ENCODE peak calls at places on chromosomes 2 and 18, in six cellular contexts. X, U, G, K, O and B are unnamed samples.

GRCh38 chr2:56334622-56335021 is 150.8 kb downstream of the CCDC85A start:
- DNase-seq in X (no peak), U (no peak), G (no peak), K (no peak), O (peak; percentile 6), B (no peak)

GRCh38 chr2:191976436-191976835 is 129.5 kb upstream of the CAVIN2 start:
- DNase-seq in X (no peak), U (no peak), G (no peak), K (peak; percentile 87), O (peak; percentile 76), B (no peak)

GRCh38 chr2:70645733-70646420 is 92.3 kb upstream of the TGFA start:
- DNase-seq in X (peak; percentile 17), U (peak; percentile 53), G (no peak), K (no peak), O (no peak), B (peak; percentile 16)

GRCh38 chr18:8890957-8891464 is 185.7 kb downstream of the MTCL1 start:
- DNase-seq in X (no peak), U (no peak), G (no peak), K (peak; percentile 93), O (peak; percentile 84), B (peak; percentile 14)

GRCh38 chr18:37395138-37395537 is 170.5 kb downstream of the CELF4 start:
- DNase-seq in X (no peak), U (no peak), G (no peak), K (no peak), O (no peak), B (no peak)

GRCh38 chr2:109591236-109591635 is 22.5 kb downstream of the SEPTIN10 start:
- DNase-seq in X (no peak), U (no peak), G (no peak), K (no peak), O (no peak), B (no peak)

GRCh38 chr2:105919826-105920225 is 175.1 kb downstream of the NCK2 start:
- DNase-seq in X (peak; percentile 27), U (peak; percentile 35), G (peak; percentile 61), K (peak; percentile 12), O (peak; percentile 78), B (peak; percentile 9)

GRCh38 chr2:111898703-111899514 is 502 bp downstream of the MERTK start:
- DNase-seq in X (peak; percentile 55), U (peak; percentile 79), G (no peak), K (peak; percentile 19), O (peak; percentile 15), B (no peak)

GRCh38 chr2:111697560-111697959 is 186.4 kb downstream of the ANAPC1 start:
- DNase-seq in X (no peak), U (peak; percentile 45), G (no peak), K (no peak), O (no peak), B (no peak)

GRCh38 chr18:7592305-7593071 is 25.4 kb downstream of the PTPRM start:
- DNase-seq in X (peak; percentile 32), U (no peak), G (no peak), K (no peak), O (no peak), B (peak; percentile 28)

GRCh38 chr2:62467100-62467474 is 38.9 kb downstream of the TMEM17 start:
- DNase-seq in X (no peak), U (no peak), G (no peak), K (no peak), O (no peak), B (no peak)

GRCh38 chr18:8505036-8505435 is 104.2 kb upstream of the RAB12 start:
- DNase-seq in X (no peak), U (no peak), G (no peak), K (no peak), O (no peak), B (no peak)

GRCh38 chr2:196073521-196073920 is 4.9 kb upstream of the DNAH7 start:
- DNase-seq in X (no peak), U (no peak), G (no peak), K (no peak), O (no peak), B (no peak)

GRCh38 chr2:196066794-196067382 is 1.7 kb downstream of the DNAH7 start:
- DNase-seq in X (no peak), U (peak; percentile 59), G (no peak), K (peak; percentile 60), O (peak; percentile 45), B (no peak)

GRCh38 chr2:196063773-196064172 is 4.9 kb downstream of the DNAH7 start:
- DNase-seq in X (no peak), U (no peak), G (no peak), K (no peak), O (no peak), B (no peak)

GRCh38 chr2:196068271-196069209 is at the start of gene DNAH7:
- DNase-seq in X (peak; percentile 90), U (peak; percentile 92), G (peak; percentile 95), K (peak; percentile 85), O (peak; percentile 87), B (peak; percentile 89)
- TF ChIP-seq CTCF in X (peak; percentile 85), U (peak; percentile 90), G (peak; percentile 47), K (peak; percentile 100), O (peak; percentile 11), B (peak; percentile 93)

GRCh38 chr18:50207722-50208121 is 12.8 kb upstream of the MYO5B start:
- DNase-seq in X (no peak), U (no peak), G (no peak), K (no peak), O (no peak), B (no peak)

GRCh38 chr18:50201476-50201875 is 6.5 kb upstream of the MYO5B start:
- DNase-seq in X (no peak), U (no peak), G (no peak), K (no peak), O (no peak), B (no peak)

DNA sequence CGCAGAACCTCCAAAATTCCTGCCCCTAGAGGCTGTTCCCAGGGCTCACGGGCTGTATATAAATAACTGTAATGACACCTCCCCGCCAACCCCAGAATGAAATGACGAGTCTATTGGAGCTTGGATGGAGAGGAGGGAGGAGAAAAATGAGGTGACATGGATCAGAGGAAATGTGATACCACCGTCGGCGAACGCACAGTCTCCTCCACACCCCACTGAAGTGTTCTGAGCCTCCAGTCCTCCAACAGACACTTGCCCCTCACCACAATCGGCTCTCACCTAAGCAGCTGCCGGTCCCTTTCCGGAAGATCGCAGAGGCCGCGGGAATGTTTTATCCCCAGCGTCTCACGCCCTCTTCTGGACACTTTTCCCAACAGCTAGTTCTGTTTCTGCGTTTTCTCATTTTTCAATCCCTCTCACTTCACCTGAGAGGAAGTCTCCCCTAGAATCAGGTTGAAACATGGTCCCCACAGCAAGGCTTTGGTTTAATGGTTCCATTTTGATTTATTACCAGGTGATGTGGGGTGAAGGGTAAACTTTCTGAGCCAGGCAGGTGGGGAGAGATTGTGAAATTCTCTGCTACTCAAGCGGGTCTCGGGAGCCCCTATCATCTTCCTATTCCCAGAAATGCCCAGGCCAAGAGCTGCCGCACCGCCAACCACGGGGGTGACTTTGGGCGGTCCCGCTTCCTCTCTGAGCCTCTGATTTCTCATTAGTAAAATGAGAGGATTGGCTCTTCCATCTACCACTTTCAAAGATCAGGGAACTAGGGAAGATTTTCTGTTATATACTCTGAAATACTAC is 9.1 kb upstream of the MYO5B start:
- DNase-seq in X (peak; percentile 64), U (peak; percentile 43), G (no peak), K (peak; percentile 36), O (peak; percentile 53), B (peak; percentile 65)
- TF ChIP-seq CTCF in X (peak; percentile 66), U (peak; percentile 51), G (no peak), K (peak; percentile 69), O (peak; percentile 68), B (peak; percentile 65)

GRCh38 chr2:172613035-172613434 is 57.1 kb downstream of the PDK1 start:
- DNase-seq in X (no peak), U (no peak), G (no peak), K (no peak), O (peak; percentile 59), B (no peak)

GRCh38 chr2:172615862-172616261 is 60.0 kb downstream of the PDK1 start:
- DNase-seq in X (no peak), U (no peak), G (no peak), K (no peak), O (no peak), B (no peak)

GRCh38 chr2:172614932-172615331 is 59.0 kb downstream of the PDK1 start:
- DNase-seq in X (no peak), U (no peak), G (no peak), K (peak; percentile 48), O (no peak), B (no peak)

GRCh38 chr2:172617115-172617514 is 61.2 kb downstream of the PDK1 start:
- DNase-seq in X (no peak), U (no peak), G (no peak), K (no peak), O (no peak), B (no peak)

GRCh38 chr2:172613610-172614231 is 57.8 kb downstream of the PDK1 start:
- DNase-seq in X (no peak), U (no peak), G (no peak), K (no peak), O (peak; percentile 11), B (no peak)
- TF ChIP-seq CTCF in X (no peak), U (no peak), G (no peak), K (no peak), O (peak; percentile 18), B (no peak)

DNA sequence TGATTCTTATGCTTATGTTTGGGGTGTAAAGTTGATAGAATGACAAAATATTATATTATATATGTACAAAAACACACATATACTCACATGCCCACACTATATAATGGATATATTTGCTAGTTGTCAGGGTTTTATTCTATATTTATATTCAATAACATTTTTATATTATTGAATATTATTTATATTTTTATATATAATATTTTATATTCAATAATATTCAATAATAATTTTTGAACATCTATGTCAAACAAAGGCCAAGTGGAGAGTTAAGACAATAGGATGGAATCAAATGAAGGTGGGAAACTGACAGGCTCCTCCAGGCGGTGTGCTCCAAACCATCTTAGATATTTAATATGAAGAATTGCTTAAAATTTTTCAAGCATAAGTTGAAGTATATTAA is 213.2 kb downstream of the MYT1L start:
- DNase-seq in X (no peak), U (no peak), G (no peak), K (no peak), O (no peak), B (no peak)
- TF ChIP-seq CTCF in X (no peak), U (no peak), G (no peak), K (no peak), O (no peak), B (no peak)

GRCh38 chr2:175744000-175744399 is 258.1 kb downstream of the LNPK start:
- DNase-seq in X (no peak), U (no peak), G (no peak), K (peak; percentile 13), O (no peak), B (no peak)
- TF ChIP-seq CTCF in X (no peak), U (no peak), G (no peak), K (no peak), O (no peak), B (no peak)

GRCh38 chr18:35998967-35999366 is 26.5 kb downstream of the RMP24 start:
- DNase-seq in X (no peak), U (peak; percentile 20), G (no peak), K (no peak), O (peak; percentile 21), B (no peak)
- TF ChIP-seq CTCF in X (peak; percentile 78), U (peak; percentile 14), G (no peak), K (peak; percentile 37), O (peak; percentile 32), B (peak; percentile 20)

DNA sequence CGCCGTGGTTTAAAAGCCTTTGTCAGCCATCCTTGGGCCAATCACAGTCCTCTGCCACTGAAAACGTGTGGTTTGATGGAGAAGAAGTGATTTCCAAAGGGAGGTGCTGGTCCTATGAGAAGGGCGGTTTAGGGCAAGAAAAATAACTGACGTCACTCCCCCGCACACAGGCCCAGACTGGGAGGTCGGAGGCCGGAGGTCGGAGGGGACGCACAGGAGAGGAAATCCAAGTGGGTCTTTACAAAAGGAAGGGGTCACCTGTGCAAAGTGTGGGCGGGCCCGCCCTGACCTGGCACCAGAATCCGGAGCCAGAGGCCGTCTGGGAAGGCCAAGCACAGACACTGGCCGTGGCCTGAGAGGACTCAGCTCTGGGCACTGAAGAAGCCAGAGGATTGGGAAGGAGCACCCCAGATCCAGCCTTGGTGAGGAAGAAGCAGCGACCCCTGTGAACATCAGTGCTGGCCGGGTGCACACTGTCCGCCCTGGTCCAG is 18.0 kb upstream of the KCNG2 start:
- DNase-seq in X (no peak), U (no peak), G (no peak), K (no peak), O (no peak), B (no peak)
- TF ChIP-seq CTCF in X (no peak), U (no peak), G (no peak), K (no peak), O (no peak), B (no peak)